ENCODE peak calls at places on chromosomes 1 and 21, in four cellular contexts. O, Q, J and T are unnamed samples.

GRCh38 chr1:228044961-228045360 is 37.5 kb upstream of the ARF1 start:
- DNase-seq in O (no peak), Q (peak), J (no peak), T (no peak)

GRCh38 chr1:166701603-166702090 is 137.6 kb upstream of the POGK start:
- DNase-seq in O (no peak), Q (no peak), J (no peak), T (no peak)

GRCh38 chr1:246155923-246156322 is 351.2 kb downstream of the SMYD3 start:
- DNase-seq in O (no peak), Q (no peak), J (no peak), T (no peak)

GRCh38 chr1:19113362-19114092 is 96.5 kb downstream of the UBR4 start:
- DNase-seq in O (peak), Q (no peak), J (peak), T (peak)

GRCh38 chr1:185680453-185680852 is 53.7 kb upstream of the HMCN1 start:
- DNase-seq in O (no peak), Q (no peak), J (no peak), T (no peak)

GRCh38 chr1:232445361-232446106 is 184.4 kb downstream of the SIPA1L2 start:
- DNase-seq in O (no peak), Q (no peak), J (peak), T (peak)

GRCh38 chr1:112513112-112513870 is 4.5 kb downstream of the WNT2B start:
- DNase-seq in O (no peak), Q (no peak), J (no peak), T (no peak)

GRCh38 chr1:19872190-19872589 is 10.0 kb upstream of the OTUD3 start:
- DNase-seq in O (no peak), Q (no peak), J (no peak), T (peak)

GRCh38 chr1:212452323-212453155 is 19.8 kb downstream of the NENF start:
- DNase-seq in O (no peak), Q (peak), J (no peak), T (no peak)

GRCh38 chr1:225866061-225866844 is 15.9 kb downstream of the TMEM63A start:
- DNase-seq in O (no peak), Q (no peak), J (no peak), T (no peak)

GRCh38 chr1:210373878-210374599 is 45.3 kb downstream of the HHAT start:
- DNase-seq in O (peak), Q (no peak), J (peak), T (peak)

GRCh38 chr1:22662318-22662717 is 9.3 kb downstream of the C1QB start:
- DNase-seq in O (no peak), Q (no peak), J (no peak), T (peak)

GRCh38 chr1:229769809-229770208 is 143.8 kb downstream of the URB2 start:
- DNase-seq in O (no peak), Q (no peak), J (no peak), T (no peak)

GRCh38 chr1:107724648-107725047 is 240.3 kb downstream of the VAV3 start:
- DNase-seq in O (no peak), Q (no peak), J (no peak), T (no peak)

GRCh38 chr21:42685036-42685435 is 31.6 kb downstream of the PDE9A start:
- DNase-seq in O (no peak), Q (no peak), J (no peak), T (no peak)

GRCh38 chr1:20732071-20732587 is 374 bp downstream of the SH2D5 start:
- DNase-seq in O (no peak), Q (peak), J (peak), T (peak)

GRCh38 chr1:115469703-115470476 is 131.8 kb upstream of the NGF start:
- DNase-seq in O (no peak), Q (no peak), J (peak), T (peak)

GRCh38 chr1:65505547-65506325 is 85.3 kb downstream of the LEPR start:
- DNase-seq in O (no peak), Q (no peak), J (no peak), T (no peak)

GRCh38 chr1:9435101-9435636 is 104.1 kb upstream of the SLC25A33 start:
- DNase-seq in O (no peak), Q (no peak), J (no peak), T (no peak)

GRCh38 chr1:160070243-160071163 is 543 bp upstream of the KCNJ10 start:
- DNase-seq in O (no peak), Q (peak), J (peak), T (peak)

GRCh38 chr1:193031431-193031830 is 27.7 kb downstream of the UCHL5 start:
- DNase-seq in O (no peak), Q (no peak), J (no peak), T (no peak)

GRCh38 chr1:221598122-221598521 is 143.8 kb downstream of the DUSP10 start:
- DNase-seq in O (no peak), Q (no peak), J (no peak), T (no peak)

GRCh38 chr1:200452850-200453543 is 43.2 kb upstream of the ZNF281 start:
- DNase-seq in O (no peak), Q (no peak), J (no peak), T (no peak)